ENCODE peak calls at places on chromosomes 2 and 18, in five cellular contexts. V is hepatic stellate cell, E is GM04503, S is nephron progenitor cell, X is NB4. M is an unnamed sample.

GRCh38 chr18:63067939-63068338 is 251.6 kb downstream of the BCL2 start:
- DNase-seq in V (no peak), E (no peak), S (no peak), X (no peak), M (no peak)

GRCh38 chr18:76958692-76959341 is 136.5 kb downstream of the ZNF236 start:
- DNase-seq in V (no peak), E (no peak), S (no peak), X (no peak), M (no peak)

GRCh38 chr2:36380624-36381481 is 25.3 kb downstream of the CRIM1 start:
- DNase-seq in V (peak), E (no peak), S (peak), X (no peak), M (peak)

GRCh38 chr18:26722582-26722931 is 142.9 kb downstream of the AQP4 start:
- DNase-seq in V (no peak), E (no peak), S (no peak), X (no peak), M (no peak)

GRCh38 chr2:178243961-178244360 is 49.6 kb downstream of the OSBPL6 start:
- DNase-seq in V (no peak), E (no peak), S (no peak), X (no peak), M (no peak)

GRCh38 chr2:205885492-205886099 is 200.4 kb downstream of the INO80D start:
- DNase-seq in V (peak), E (peak), S (peak), X (peak), M (peak)

GRCh38 chr2:58794103-58794502 is 553.0 kb upstream of the FANCL start:
- DNase-seq in V (no peak), E (no peak), S (no peak), X (no peak), M (no peak)

GRCh38 chr2:189783451-189783926 is 650 bp downstream of the ORMDL1 start:
- DNase-seq in V (peak), E (no peak), S (no peak), X (peak), M (no peak)

GRCh38 chr2:151518802-151519201 is 109.1 kb downstream of the RIF1 start:
- DNase-seq in V (no peak), E (no peak), S (no peak), X (no peak), M (no peak)

GRCh38 chr18:79506191-79507075 is 110.7 kb downstream of the NFATC1 start:
- DNase-seq in V (no peak), E (no peak), S (no peak), X (no peak), M (peak)

GRCh38 chr2:37858197-37858711 is 66.8 kb upstream of the RMDN2 start:
- DNase-seq in V (peak), E (peak), S (no peak), X (no peak), M (no peak)

GRCh38 chr2:109009920-109010610 is 21.0 kb upstream of the EDAR start:
- DNase-seq in V (no peak), E (peak), S (no peak), X (no peak), M (no peak)

GRCh38 chr2:138512672-138513071 is 11.1 kb downstream of the SPOPL start:
- DNase-seq in V (no peak), E (no peak), S (no peak), X (no peak), M (no peak)

GRCh38 chr2:88059979-88060906 is 4.7 kb upstream of the KRCC1 start:
- DNase-seq in V (peak), E (no peak), S (peak), X (peak), M (peak)

GRCh38 chr2:203909192-203909945 is 27.2 kb upstream of the ICOS start:
- DNase-seq in V (peak), E (peak), S (peak), X (peak), M (peak)

GRCh38 chr18:40179647-40180175 is 1775.3 kb upstream of the PIK3C3 start:
- DNase-seq in V (no peak), E (no peak), S (no peak), X (no peak), M (peak)

M was measured in neural progenitor cell.